ENCODE peak calls at places on chromosome 21, in eight cellular contexts. B is stimulated activated effector memory CD8-positive, alpha-beta T cell treated with anti-CD3 and anti-CD28 coated beads, Interleukin-12 subunit alpha, Interleukin-12 subunit beta, amount 100 ng/mL, for 72 hours; Z is activated T-helper 1 cell treated with anti-CD3 and anti-CD28 coated beads, Interleukin-12 subunit alpha, Interleukin-12 subunit beta, Interleukin-2, Interleukin-4 antibody, amounts not matched to agents 30 ng/mL and 10 ng/mL and 1 ng/mL, durations not matched to agents 14 hours and 24 hours and 36 hours; P is bronchial epithelial cell; W is stimulated activated CD4-positive, alpha-beta T cell treated with anti-CD3 and anti-CD28 coated beads, Interleukin-4, amount 100 ng/mL, for 48 hours; E is WTC11; R is brain microvascular endothelial cell; M is NCI-H1092. Q is an unnamed sample.

GRCh38 chr21:29487154-29487553 is 188.4 kb downstream of the BACH1 start:
- DNase-seq in M (no peak), R (no peak), B (no peak), W (no peak), E (no peak), Z (no peak), P (no peak), Q (no peak)

GRCh38 chr21:26528882-26529281 is 44.2 kb downstream of the CYYR1 start:
- DNase-seq in M (no peak), P (peak), Z (no peak), W (no peak), E (no peak), R (no peak), B (no peak), Q (no peak)

GRCh38 chr21:46486481-46487000 is 27.9 kb downstream of the DIP2A start:
- DNase-seq in R (no peak), P (no peak), M (no peak), W (no peak), B (no peak), E (no peak), Z (no peak), Q (no peak)

GRCh38 chr21:23223882-23224281 is 2225.7 kb downstream of the NCAM2 start:
- DNase-seq in W (no peak), R (no peak), E (peak), P (no peak), Z (no peak), B (no peak), M (no peak), Q (no peak)

GRCh38 chr21:45855248-45855801 is 126.2 kb upstream of the COL6A1 start:
- DNase-seq in W (no peak), R (peak), P (no peak), E (no peak), Z (no peak), B (no peak), M (no peak), Q (no peak)

GRCh38 chr21:35616090-35616489 is 444.2 kb downstream of the SETD4 start:
- DNase-seq in W (no peak), R (peak), B (no peak), M (no peak), Z (no peak), P (peak), E (no peak), Q (peak)

GRCh38 chr21:46559291-46559983 is 45.4 kb downstream of the S100B start:
- DNase-seq in W (peak), M (no peak), Z (peak), B (peak), P (no peak), E (no peak), R (no peak), Q (no peak)

GRCh38 chr21:15355066-15355465 is 290.3 kb upstream of the NRIP1 start:
- DNase-seq in B (no peak), P (no peak), Z (no peak), R (no peak), M (no peak), W (no peak), E (no peak), Q (no peak)

GRCh38 chr21:25503981-25504380 is 103.3 kb downstream of the MRPL39 start:
- DNase-seq in M (no peak), B (no peak), Z (no peak), W (no peak), E (no peak), P (no peak), R (no peak), Q (no peak)

GRCh38 chr21:40179167-40179566 is 311.9 kb downstream of the PCP4 start:
- DNase-seq in P (no peak), M (no peak), W (no peak), R (no peak), Z (no peak), B (no peak), E (no peak), Q (no peak)

GRCh38 chr21:45588086-45588825 is 46.0 kb upstream of the SLC19A1 start:
- DNase-seq in B (no peak), P (no peak), E (no peak), M (no peak), Z (no peak), R (no peak), W (no peak), Q (no peak)